ENCODE peak calls at places on chromosome 22, in six cellular contexts. One of them, this sample, is unnamed.

GRCh38 chr22:42437488-42438292 is 5.5 kb upstream of the NFAM1 start:
- DNase-seq in IMR-90: peak
- DNase-seq in H1: peak
- DNase-seq in neuronal stem cell: peak
- DNase-seq in mesenchymal stem cell: peak
- DNase-seq in trophoblast cell: peak
- DNase-seq in this sample: peak

GRCh38 chr22:10741210-10741609 is 4786.8 kb upstream of the OR11H1 start:
- DNase-seq in IMR-90: no peak
- DNase-seq in H1: no peak
- DNase-seq in neuronal stem cell: no peak
- DNase-seq in mesenchymal stem cell: no peak
- DNase-seq in trophoblast cell: no peak
- DNase-seq in this sample: no peak

GRCh38 chr22:23681026-23681809 is 9.6 kb upstream of the RGL4 start:
- DNase-seq in IMR-90: no peak
- DNase-seq in H1: no peak
- DNase-seq in neuronal stem cell: no peak
- DNase-seq in mesenchymal stem cell: no peak
- DNase-seq in trophoblast cell: no peak
- DNase-seq in this sample: no peak

GRCh38 chr22:42877158-42877557 is 20.1 kb upstream of the ARFGAP3 start:
- DNase-seq in IMR-90: no peak
- DNase-seq in H1: no peak
- DNase-seq in neuronal stem cell: no peak
- DNase-seq in mesenchymal stem cell: no peak
- DNase-seq in trophoblast cell: no peak
- DNase-seq in this sample: no peak

GRCh38 chr22:43829904-43830851 is 18.1 kb upstream of the EFCAB6 start:
- DNase-seq in IMR-90: peak
- DNase-seq in H1: no peak
- DNase-seq in neuronal stem cell: no peak
- DNase-seq in mesenchymal stem cell: no peak
- DNase-seq in trophoblast cell: no peak
- DNase-seq in this sample: no peak

GRCh38 chr22:43411040-43411919 is 534 bp upstream of the MPPED1 start:
- DNase-seq in IMR-90: no peak
- DNase-seq in H1: no peak
- DNase-seq in neuronal stem cell: no peak
- DNase-seq in mesenchymal stem cell: no peak
- DNase-seq in trophoblast cell: no peak
- DNase-seq in this sample: no peak

GRCh38 chr22:22914726-22915669 is 27.4 kb downstream of the IGLL5 start:
- DNase-seq in IMR-90: no peak
- DNase-seq in H1: no peak
- DNase-seq in neuronal stem cell: no peak
- DNase-seq in mesenchymal stem cell: no peak
- DNase-seq in trophoblast cell: no peak
- DNase-seq in this sample: no peak

GRCh38 chr22:24805790-24806662 is at the start of gene SGSM1:
- DNase-seq in IMR-90: peak
- DNase-seq in H1: peak
- DNase-seq in neuronal stem cell: peak
- DNase-seq in mesenchymal stem cell: peak
- DNase-seq in trophoblast cell: peak
- DNase-seq in this sample: peak

GRCh38 chr22:34943830-34944229 is 122.1 kb upstream of the ISX start:
- DNase-seq in IMR-90: no peak
- DNase-seq in H1: no peak
- DNase-seq in neuronal stem cell: no peak
- DNase-seq in mesenchymal stem cell: no peak
- DNase-seq in trophoblast cell: no peak
- DNase-seq in this sample: no peak

GRCh38 chr22:39721456-39722325 is 151.1 kb downstream of the CACNA1I start:
- DNase-seq in IMR-90: no peak
- DNase-seq in H1: no peak
- DNase-seq in neuronal stem cell: no peak
- DNase-seq in mesenchymal stem cell: no peak
- DNase-seq in trophoblast cell: no peak
- DNase-seq in this sample: no peak

GRCh38 chr22:39360674-39361413 is 11.1 kb downstream of the SYNGR1 start:
- DNase-seq in IMR-90: no peak
- DNase-seq in H1: no peak
- DNase-seq in neuronal stem cell: no peak
- DNase-seq in mesenchymal stem cell: no peak
- DNase-seq in trophoblast cell: no peak
- DNase-seq in this sample: peak

GRCh38 chr22:30305519-30305905 is 16.2 kb upstream of the CASTOR1 start:
- DNase-seq in IMR-90: no peak
- DNase-seq in H1: no peak
- DNase-seq in neuronal stem cell: no peak
- DNase-seq in mesenchymal stem cell: peak
- DNase-seq in trophoblast cell: no peak
- DNase-seq in this sample: no peak

GRCh38 chr22:44567846-44568493 is 69.9 kb upstream of the RTL6 start:
- DNase-seq in IMR-90: peak
- DNase-seq in H1: no peak
- DNase-seq in neuronal stem cell: no peak
- DNase-seq in mesenchymal stem cell: peak
- DNase-seq in trophoblast cell: peak
- DNase-seq in this sample: peak

GRCh38 chr22:44131412-44131811 is 49.3 kb upstream of the PARVG start:
- DNase-seq in IMR-90: no peak
- DNase-seq in H1: no peak
- DNase-seq in neuronal stem cell: no peak
- DNase-seq in mesenchymal stem cell: no peak
- DNase-seq in trophoblast cell: no peak
- DNase-seq in this sample: no peak

GRCh38 chr22:38869663-38870062 is 2.4 kb downstream of the CBX6 start:
- DNase-seq in IMR-90: no peak
- DNase-seq in H1: no peak
- DNase-seq in neuronal stem cell: no peak
- DNase-seq in mesenchymal stem cell: no peak
- DNase-seq in trophoblast cell: no peak
- DNase-seq in this sample: peak

GRCh38 chr22:23531283-23531921 is 48.7 kb downstream of the IGLL1 start:
- DNase-seq in IMR-90: no peak
- DNase-seq in H1: no peak
- DNase-seq in neuronal stem cell: no peak
- DNase-seq in mesenchymal stem cell: no peak
- DNase-seq in trophoblast cell: no peak
- DNase-seq in this sample: peak

GRCh38 chr22:28116261-28116673 is 197.2 kb upstream of the PITPNB start:
- DNase-seq in IMR-90: peak
- DNase-seq in H1: no peak
- DNase-seq in neuronal stem cell: no peak
- DNase-seq in mesenchymal stem cell: peak
- DNase-seq in trophoblast cell: peak
- DNase-seq in this sample: no peak

GRCh38 chr22:50523806-50524663 is 1.4 kb downstream of the SCO2 start:
- DNase-seq in IMR-90: no peak
- DNase-seq in H1: no peak
- DNase-seq in neuronal stem cell: no peak
- DNase-seq in mesenchymal stem cell: peak
- DNase-seq in trophoblast cell: no peak
- DNase-seq in this sample: no peak

GRCh38 chr22:42841444-42841843 is 15.6 kb downstream of the ARFGAP3 start:
- DNase-seq in IMR-90: peak
- DNase-seq in H1: no peak
- DNase-seq in neuronal stem cell: no peak
- DNase-seq in mesenchymal stem cell: no peak
- DNase-seq in trophoblast cell: peak
- DNase-seq in this sample: no peak

GRCh38 chr22:27420817-27421361 is 380.7 kb downstream of the MN1 start:
- DNase-seq in IMR-90: peak
- DNase-seq in H1: no peak
- DNase-seq in neuronal stem cell: no peak
- DNase-seq in mesenchymal stem cell: no peak
- DNase-seq in trophoblast cell: no peak
- DNase-seq in this sample: no peak

GRCh38 chr22:50525991-50526848 is 822 bp upstream of the SCO2 start:
- DNase-seq in IMR-90: peak
- DNase-seq in H1: peak
- DNase-seq in neuronal stem cell: peak
- DNase-seq in mesenchymal stem cell: peak
- DNase-seq in trophoblast cell: peak
- DNase-seq in this sample: peak

GRCh38 chr22:28297504-28297903 is 378.4 kb upstream of the PITPNB start:
- DNase-seq in IMR-90: peak
- DNase-seq in H1: no peak
- DNase-seq in neuronal stem cell: no peak
- DNase-seq in mesenchymal stem cell: peak
- DNase-seq in trophoblast cell: no peak
- DNase-seq in this sample: no peak

DNA sequence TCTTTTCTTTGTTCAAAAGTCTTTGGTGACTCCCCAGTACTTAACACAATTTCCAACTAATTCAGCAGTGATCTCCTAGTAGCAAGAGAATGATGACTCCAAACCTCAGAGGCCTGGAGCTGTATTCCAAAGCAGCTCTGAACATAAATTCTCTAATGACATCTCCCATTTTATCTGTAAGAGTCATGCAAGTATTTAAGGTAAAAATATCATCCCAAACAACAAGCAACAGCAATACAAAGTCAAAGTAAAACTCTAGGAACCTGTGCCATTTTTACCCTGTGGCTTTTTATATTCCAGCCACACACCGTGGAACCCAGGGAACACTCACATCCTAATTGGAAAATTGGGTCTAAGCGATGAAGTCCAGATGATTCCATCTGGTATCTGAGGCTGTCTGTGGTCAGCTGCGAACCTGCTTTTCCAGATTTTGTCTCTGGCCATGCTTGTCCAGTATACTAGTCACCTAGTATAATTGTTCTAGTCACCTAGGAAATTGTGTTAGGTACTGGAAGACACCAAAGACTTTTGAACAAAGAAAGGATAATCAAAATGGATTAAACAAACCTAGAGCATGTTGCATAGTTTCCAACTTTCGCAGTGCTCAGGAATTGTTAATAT is 92.3 kb upstream of the SLC25A18 start:
- DNase-seq in IMR-90: no peak
- DNase-seq in H1: no peak
- DNase-seq in neuronal stem cell: no peak
- DNase-seq in mesenchymal stem cell: no peak
- DNase-seq in trophoblast cell: peak
- DNase-seq in this sample: no peak
- H4K91ac ChIP-seq in IMR-90: no peak
- H4K91ac ChIP-seq in H1: no peak
- H4K91ac ChIP-seq in neuronal stem cell: no peak
- H4K91ac ChIP-seq in mesenchymal stem cell: no peak
- H4K91ac ChIP-seq in trophoblast cell: no peak
- H4K91ac ChIP-seq in this sample: no peak

GRCh38 chr22:45922661-45923060 is 54.3 kb downstream of the WNT7B start:
- DNase-seq in IMR-90: no peak
- DNase-seq in H1: no peak
- DNase-seq in neuronal stem cell: no peak
- DNase-seq in mesenchymal stem cell: no peak
- DNase-seq in trophoblast cell: no peak
- DNase-seq in this sample: no peak

GRCh38 chr22:45923812-45924211 is 53.1 kb downstream of the WNT7B start:
- DNase-seq in IMR-90: no peak
- DNase-seq in H1: no peak
- DNase-seq in neuronal stem cell: no peak
- DNase-seq in mesenchymal stem cell: no peak
- DNase-seq in trophoblast cell: no peak
- DNase-seq in this sample: no peak

GRCh38 chr22:45922256-45922655 is 54.7 kb downstream of the WNT7B start:
- DNase-seq in IMR-90: no peak
- DNase-seq in H1: no peak
- DNase-seq in neuronal stem cell: no peak
- DNase-seq in mesenchymal stem cell: no peak
- DNase-seq in trophoblast cell: no peak
- DNase-seq in this sample: no peak

GRCh38 chr22:45925811-45926351 is 51.1 kb downstream of the WNT7B start:
- DNase-seq in IMR-90: no peak
- DNase-seq in H1: no peak
- DNase-seq in neuronal stem cell: no peak
- DNase-seq in mesenchymal stem cell: no peak
- DNase-seq in trophoblast cell: no peak
- DNase-seq in this sample: no peak

GRCh38 chr22:45923212-45923611 is 53.8 kb downstream of the WNT7B start:
- DNase-seq in IMR-90: no peak
- DNase-seq in H1: no peak
- DNase-seq in neuronal stem cell: no peak
- DNase-seq in mesenchymal stem cell: no peak
- DNase-seq in trophoblast cell: no peak
- DNase-seq in this sample: no peak
- H3K27ac ChIP-seq in IMR-90: no peak
- H3K27ac ChIP-seq in H1: no peak
- H3K27ac ChIP-seq in neuronal stem cell: no peak
- H3K27ac ChIP-seq in mesenchymal stem cell: peak
- H3K27ac ChIP-seq in trophoblast cell: no peak
- H3K27ac ChIP-seq in this sample: no peak

GRCh38 chr22:31822523-31822922 is 68.7 kb downstream of the DEPDC5 start:
- DNase-seq in IMR-90: no peak
- DNase-seq in H1: no peak
- DNase-seq in neuronal stem cell: no peak
- DNase-seq in mesenchymal stem cell: no peak
- DNase-seq in trophoblast cell: no peak
- DNase-seq in this sample: no peak

GRCh38 chr22:31829505-31829904 is 75.7 kb downstream of the DEPDC5 start:
- DNase-seq in IMR-90: peak
- DNase-seq in H1: no peak
- DNase-seq in neuronal stem cell: no peak
- DNase-seq in mesenchymal stem cell: peak
- DNase-seq in trophoblast cell: peak
- DNase-seq in this sample: no peak

GRCh38 chr22:31825513-31825912 is 71.7 kb downstream of the DEPDC5 start:
- DNase-seq in IMR-90: no peak
- DNase-seq in H1: no peak
- DNase-seq in neuronal stem cell: no peak
- DNase-seq in mesenchymal stem cell: no peak
- DNase-seq in trophoblast cell: no peak
- DNase-seq in this sample: no peak

GRCh38 chr22:31828739-31829138 is 74.9 kb downstream of the DEPDC5 start:
- DNase-seq in IMR-90: no peak
- DNase-seq in H1: no peak
- DNase-seq in neuronal stem cell: no peak
- DNase-seq in mesenchymal stem cell: peak
- DNase-seq in trophoblast cell: no peak
- DNase-seq in this sample: no peak

GRCh38 chr22:31826443-31826842 is 72.6 kb downstream of the DEPDC5 start:
- DNase-seq in IMR-90: no peak
- DNase-seq in H1: no peak
- DNase-seq in neuronal stem cell: no peak
- DNase-seq in mesenchymal stem cell: no peak
- DNase-seq in trophoblast cell: no peak
- DNase-seq in this sample: no peak
- H3K14ac ChIP-seq in IMR-90: no peak
- H3K14ac ChIP-seq in H1: no peak
- H3K14ac ChIP-seq in neuronal stem cell: no peak
- H3K14ac ChIP-seq in mesenchymal stem cell: no peak
- H3K14ac ChIP-seq in trophoblast cell: no peak
- H3K14ac ChIP-seq in this sample: no peak

DNA sequence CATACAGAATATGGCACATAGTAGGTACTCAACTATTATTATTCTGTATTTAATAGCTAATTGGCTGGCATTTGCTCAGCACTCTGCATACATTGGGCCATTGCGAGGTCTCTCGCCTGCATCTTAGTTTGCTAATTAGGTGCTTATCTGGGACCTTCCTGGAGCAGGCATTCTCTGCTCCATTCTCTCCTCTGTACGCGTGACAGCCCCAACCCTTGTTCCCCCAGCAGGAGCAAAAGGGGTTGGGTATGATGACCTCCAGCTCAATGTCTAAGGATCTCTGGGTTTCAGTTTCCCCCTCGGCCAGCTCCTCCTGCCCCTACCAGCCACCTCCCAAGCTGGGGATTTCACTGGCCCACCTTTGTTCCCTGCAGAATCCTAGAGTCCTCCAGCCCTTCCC is 9.7 kb upstream of the LGALS2 start:
- DNase-seq in IMR-90: no peak
- DNase-seq in H1: no peak
- DNase-seq in neuronal stem cell: no peak
- DNase-seq in mesenchymal stem cell: no peak
- DNase-seq in trophoblast cell: no peak
- DNase-seq in this sample: no peak
- H4K91ac ChIP-seq in IMR-90: no peak
- H4K91ac ChIP-seq in H1: no peak
- H4K91ac ChIP-seq in neuronal stem cell: no peak
- H4K91ac ChIP-seq in mesenchymal stem cell: no peak
- H4K91ac ChIP-seq in trophoblast cell: no peak
- H4K91ac ChIP-seq in this sample: no peak

This sample was measured in H9.